ENCODE peak calls at places on chromosomes 13 and 19, in nine cellular contexts. O is Calu3, Y is natural killer cell, E is esophagus muscularis mucosa, X is AG09319, M is body of pancreas, P is PC-9, J is psoas muscle, Z is tibial nerve. F is an unnamed sample.

GRCh38 chr19:51777570-51778460 is 16.8 kb downstream of the FPR2 start:
- DNase-seq in O (peak; percentile 74), M (peak; percentile 70), J (peak; percentile 68), Y (no peak), P (peak; percentile 44), Z (peak; percentile 51), X (peak; percentile 68), E (peak; percentile 62), F (no peak)

GRCh38 chr13:36904219-36904618 is 15.8 kb downstream of the SMAD9 start:
- DNase-seq in P (no peak), O (no peak), E (no peak), M (no peak), Z (no peak), J (no peak), X (no peak), Y (no peak), F (no peak)

GRCh38 chr19:47631681-47632446 is 22.9 kb downstream of the BICRA start:
- DNase-seq in P (no peak), O (no peak), E (no peak), Z (no peak), M (no peak), Y (no peak), J (no peak), X (no peak), F (no peak)

GRCh38 chr13:69857188-69857821 is 250.3 kb upstream of the ATXN8OS start:
- DNase-seq in P (no peak), M (no peak), X (no peak), J (no peak), Z (no peak), O (no peak), E (no peak), Y (no peak), F (no peak)

GRCh38 chr19:16883518-16883917 is 5.3 kb upstream of the F2RL3 start:
- DNase-seq in J (no peak), Y (no peak), M (no peak), Z (no peak), P (peak; percentile 33), E (no peak), O (no peak), X (no peak), F (no peak)

GRCh38 chr13:74253161-74253560 is 119.0 kb upstream of the KLF12 start:
- DNase-seq in M (no peak), O (no peak), E (no peak), Y (no peak), P (no peak), X (no peak), Z (no peak), J (no peak), F (no peak)

GRCh38 chr19:46341937-46342336 is 5.0 kb upstream of the PPP5C start:
- DNase-seq in M (no peak), E (no peak), P (no peak), Z (no peak), X (no peak), Y (no peak), O (no peak), J (no peak), F (no peak)

GRCh38 chr13:82627183-82627582 is 1255.1 kb downstream of the SLITRK1 start:
- DNase-seq in M (no peak), P (no peak), Y (no peak), J (no peak), Z (no peak), E (no peak), O (no peak), X (peak; percentile 27), F (no peak)

GRCh38 chr19:15161028-15161984 is 39.5 kb downstream of the NOTCH3 start:
- DNase-seq in P (peak; percentile 47), M (no peak), Y (no peak), Z (no peak), X (no peak), E (no peak), O (peak; percentile 54), J (no peak), F (no peak)

GRCh38 chr13:48560657-48561337 is 27.9 kb upstream of the RCBTB2 start:
- DNase-seq in P (no peak), O (no peak), X (no peak), J (no peak), Z (no peak), Y (no peak), E (peak; percentile 37), M (no peak), F (no peak)

GRCh38 chr19:49141352-49141751 is 13.8 kb downstream of the HRC start:
- DNase-seq in E (no peak), M (no peak), X (no peak), J (no peak), P (no peak), O (no peak), Y (no peak), Z (no peak), F (no peak)

GRCh38 chr13:30892966-30893365 is 13.1 kb upstream of the MEDAG start:
- DNase-seq in J (peak; percentile 85), O (peak; percentile 51), E (no peak), Y (no peak), X (no peak), Z (peak; percentile 59), P (no peak), M (no peak), F (no peak)
- TF ChIP-seq CTCF in J (peak; percentile 8), O (peak; percentile 21), E (no peak), Y (no peak), X (peak; percentile 46), Z (peak; percentile 21), P (peak; percentile 63), M (no peak), F (no peak)

GRCh38 chr19:55640043-55640576 is 692 bp upstream of the ZNF580 start:
- DNase-seq in Y (peak; percentile 63), P (no peak), E (no peak), X (no peak), J (peak; percentile 89), M (peak; percentile 64), O (no peak), Z (peak; percentile 35), F (peak; percentile 58)
- TF ChIP-seq CTCF in Y (peak; percentile 57), P (no peak), E (peak; percentile 55), X (peak; percentile 51), J (peak; percentile 45), M (peak; percentile 37), O (no peak), Z (peak; percentile 64), F (no peak)

GRCh38 chr19:1768248-1768647 is 14.9 kb downstream of the ONECUT3 start:
- DNase-seq in M (no peak), E (no peak), P (no peak), Y (no peak), J (no peak), Z (no peak), X (no peak), O (no peak), F (no peak)
- TF ChIP-seq CTCF in M (no peak), E (no peak), P (no peak), Y (no peak), J (no peak), Z (no peak), X (peak; percentile 5), O (no peak), F (no peak)

GRCh38 chr19:40136818-40137217 is 46.1 kb upstream of the ZNF780A start:
- DNase-seq in Y (no peak), E (peak; percentile 37), O (no peak), P (no peak), M (no peak), J (no peak), X (no peak), Z (no peak), F (no peak)
- TF ChIP-seq CTCF in Y (no peak), E (no peak), O (no peak), P (no peak), M (no peak), J (no peak), X (no peak), Z (no peak), F (no peak)

GRCh38 chr19:2233601-2234280 is 2.4 kb downstream of the PLEKHJ1 start:
- DNase-seq in J (no peak), Z (no peak), X (no peak), E (no peak), P (no peak), M (no peak), O (no peak), Y (no peak), F (no peak)

GRCh38 chr19:2231621-2232221 is 4.4 kb downstream of the PLEKHJ1 start:
- DNase-seq in J (no peak), P (no peak), M (no peak), E (no peak), X (no peak), Z (no peak), Y (no peak), O (peak; percentile 15), F (no peak)

GRCh38 chr19:2230807-2231533 is 5.2 kb downstream of the PLEKHJ1 start:
- DNase-seq in Y (no peak), M (no peak), P (no peak), Z (no peak), E (no peak), X (no peak), O (no peak), J (peak; percentile 87), F (no peak)

GRCh38 chr19:2230029-2230531 is 6.0 kb downstream of the PLEKHJ1 start:
- DNase-seq in Y (no peak), O (no peak), E (no peak), Z (no peak), M (no peak), X (no peak), J (no peak), P (no peak), F (no peak)

GRCh38 chr19:2232286-2233151 is 3.6 kb downstream of the PLEKHJ1 start:
- DNase-seq in Y (no peak), J (no peak), M (no peak), E (no peak), P (no peak), O (no peak), Z (no peak), X (no peak), F (no peak)
- TF ChIP-seq CTCF in Y (no peak), J (no peak), M (no peak), E (no peak), P (no peak), O (no peak), Z (no peak), X (no peak), F (no peak)

GRCh38 chr13:63636231-63636993 is 2220.8 kb upstream of the PCDH20 start:
- DNase-seq in J (no peak), Y (no peak), M (no peak), Z (no peak), P (peak; percentile 0), E (no peak), X (no peak), O (peak; percentile 0), F (no peak)
- TF ChIP-seq CTCF in J (no peak), Y (no peak), M (no peak), Z (no peak), P (no peak), E (no peak), X (no peak), O (no peak), F (no peak)

F was measured in activated B cell treated with CpG ODN at 0.5 μM for 24 hours.